ENCODE peak calls at places on chromosomes 2 and 18, in nine cellular contexts. X is Right ventricle myocardium inferior; A is stimulated activated CD8-positive, alpha-beta memory T cell treated with anti-CD3 and anti-CD28 coated beads, Interleukin-15, amount 100 ng/mL, for 48 hours; H is GM23248; Z is fibroblast of villous mesenchyme; P is HTR-8/SVneo; V is left kidney; R is astrocyte of the hippocampus; K is activated CD8-positive, alpha-beta memory T cell treated with anti-CD3 and anti-CD28 coated beads for 1 hour. E is an unnamed sample.

GRCh38 chr2:219149667-219150066 is 10.9 kb downstream of the NHEJ1 start:
- DNase-seq in R (peak), K (no peak), X (no peak), P (no peak), H (no peak), Z (peak), V (no peak), A (no peak), E (no peak)

GRCh38 chr2:225534697-225535096 is 135.2 kb downstream of the NYAP2 start:
- DNase-seq in K (no peak), P (no peak), A (no peak), R (no peak), X (no peak), V (no peak), H (peak), Z (peak), E (no peak)

GRCh38 chr2:6372317-6372903 is 493.3 kb downstream of the CMPK2 start:
- DNase-seq in X (no peak), A (no peak), P (no peak), H (peak), R (peak), K (no peak), Z (peak), V (no peak), E (no peak)

GRCh38 chr18:76983613-76984051 is 149.0 kb downstream of the MBP start:
- DNase-seq in V (no peak), K (no peak), R (no peak), H (no peak), P (no peak), A (no peak), Z (no peak), X (no peak), E (no peak)

GRCh38 chr2:117349687-117350086 is 464.8 kb upstream of the DDX18 start:
- DNase-seq in X (no peak), Z (no peak), R (no peak), H (no peak), A (no peak), K (no peak), P (no peak), V (no peak), E (no peak)

GRCh38 chr2:69830045-69830905 is 815 bp downstream of the GMCL1 start:
- DNase-seq in V (peak), X (peak), Z (peak), K (no peak), P (peak), A (peak), H (peak), R (peak), E (no peak)

GRCh38 chr2:143261986-143262784 is 133.0 kb downstream of the ARHGAP15 start:
- DNase-seq in A (peak), V (no peak), R (no peak), K (no peak), Z (no peak), X (peak), H (peak), P (no peak), E (no peak)

GRCh38 chr2:69272803-69273471 is 114.1 kb downstream of the GFPT1 start:
- DNase-seq in R (no peak), H (no peak), V (peak), P (no peak), A (no peak), X (no peak), Z (peak), K (no peak), E (no peak)

GRCh38 chr2:217463402-217464075 is 539.3 kb downstream of the TNS1 start:
- DNase-seq in K (no peak), V (no peak), A (no peak), Z (no peak), P (no peak), R (no peak), H (no peak), X (no peak), E (no peak)

GRCh38 chr2:107556038-107556627 is 270.6 kb upstream of the RGPD4 start:
- DNase-seq in H (no peak), X (no peak), Z (no peak), V (no peak), P (no peak), A (no peak), R (no peak), K (no peak), E (no peak)

GRCh38 chr2:214451516-214451915 is 40.7 kb downstream of the VWC2L start:
- DNase-seq in K (no peak), H (no peak), Z (no peak), P (no peak), X (no peak), A (no peak), R (no peak), V (no peak), E (no peak)

GRCh38 chr2:201734111-201734510 is 35.7 kb upstream of the MPP4 start:
- DNase-seq in R (no peak), P (no peak), Z (no peak), V (no peak), X (no peak), K (no peak), A (no peak), H (no peak), E (no peak)

GRCh38 chr2:205892141-205893064 is 193.6 kb downstream of the INO80D start:
- DNase-seq in R (peak), V (no peak), A (no peak), Z (peak), P (no peak), X (no peak), H (peak), K (no peak), E (no peak)

GRCh38 chr2:109542384-109542783 is 71.4 kb downstream of the SEPTIN10 start:
- DNase-seq in P (no peak), K (no peak), R (no peak), A (no peak), H (no peak), V (no peak), X (no peak), Z (no peak), E (no peak)

GRCh38 chr2:104826016-104826415 is 27.9 kb upstream of the POU3F3 start:
- DNase-seq in R (peak), X (no peak), Z (no peak), A (no peak), K (no peak), P (no peak), H (no peak), V (no peak), E (no peak)

GRCh38 chr18:76412818-76413565 is 82.0 kb downstream of the ZNF516 start:
- DNase-seq in A (no peak), Z (peak), X (no peak), H (peak), K (no peak), V (no peak), R (peak), P (no peak), E (no peak)

GRCh38 chr2:223762853-223763252 is 74.5 kb downstream of the AP1S3 start:
- DNase-seq in V (no peak), Z (peak), R (peak), X (no peak), H (no peak), K (no peak), P (no peak), A (no peak), E (no peak)

GRCh38 chr18:57051019-57051418 is 95.9 kb upstream of the BOD1L2 start:
- DNase-seq in A (no peak), V (no peak), H (no peak), K (no peak), R (no peak), X (no peak), P (no peak), Z (no peak), E (no peak)

GRCh38 chr2:241274127-241274526 is 41.3 kb downstream of the HDLBP start:
- DNase-seq in V (no peak), P (no peak), X (no peak), H (peak), A (no peak), R (no peak), K (no peak), Z (no peak), E (no peak)

GRCh38 chr2:120812866-120813265 is 77.2 kb downstream of the GLI2 start:
- DNase-seq in H (no peak), X (peak), K (no peak), A (no peak), Z (no peak), V (no peak), P (no peak), R (no peak), E (no peak)

GRCh38 chr18:51226068-51226467 is 28.6 kb upstream of the MEX3C start:
- DNase-seq in K (no peak), Z (no peak), X (no peak), A (no peak), V (no peak), R (peak), H (no peak), P (no peak), E (no peak)

GRCh38 chr2:163345795-163346573 is 389.8 kb downstream of the FIGN start:
- DNase-seq in P (peak), Z (peak), R (peak), V (peak), K (no peak), X (no peak), H (peak), A (no peak), E (no peak)

GRCh38 chr2:70957838-70958237 is 20.6 kb upstream of the ANKRD53 start:
- DNase-seq in Z (no peak), R (no peak), V (no peak), K (no peak), X (no peak), H (no peak), A (no peak), P (no peak), E (no peak)

GRCh38 chr18:69365658-69366057 is 35.0 kb upstream of the DOK6 start:
- DNase-seq in P (no peak), K (no peak), Z (no peak), X (no peak), H (no peak), A (no peak), V (no peak), R (no peak), E (no peak)

GRCh38 chr2:85037622-85038021 is 66.7 kb downstream of the KCMF1 start:
- DNase-seq in V (no peak), P (no peak), A (no peak), K (no peak), R (no peak), X (no peak), Z (no peak), H (no peak), E (no peak)

GRCh38 chr2:46873632-46874068 is 42.0 kb downstream of the MCFD2 start:
- DNase-seq in R (peak), Z (peak), H (peak), P (peak), A (peak), K (no peak), V (peak), X (no peak), E (no peak)

GRCh38 chr2:234241656-234242445 is 191.3 kb downstream of the SPP2 start:
- DNase-seq in P (peak), K (no peak), A (no peak), V (peak), R (peak), X (no peak), H (peak), Z (peak), E (no peak)

GRCh38 chr2:200756618-200757321 is 54.9 kb upstream of the BZW1 start:
- DNase-seq in K (no peak), H (peak), R (peak), V (no peak), Z (peak), P (peak), X (no peak), A (no peak), E (no peak)

E was measured in chondrocyte.